ENCODE peak calls at places on chromosomes 4 and X, in six cellular contexts. One of them, this sample, is unnamed.

GRCh38 chr4:8536467-8536866 is 43.7 kb upstream of the GPR78 start:
- ATAC-seq in GM12878: no peak
- ATAC-seq in A549: no peak
- ATAC-seq in K562: no peak
- ATAC-seq in HepG2: no peak
- ATAC-seq in upper lobe of left lung: no peak
- ATAC-seq in this sample: no peak

GRCh38 chrX:30373479-30373878 is 64.3 kb upstream of the NR0B1 start:
- ATAC-seq in GM12878: no peak
- ATAC-seq in A549: no peak
- ATAC-seq in K562: no peak
- ATAC-seq in HepG2: no peak
- ATAC-seq in upper lobe of left lung: peak
- ATAC-seq in this sample: no peak

GRCh38 chrX:130878350-130879341 is 24.4 kb downstream of the ENOX2 start:
- ATAC-seq in GM12878: no peak
- ATAC-seq in A549: no peak
- ATAC-seq in K562: no peak
- ATAC-seq in HepG2: no peak
- ATAC-seq in upper lobe of left lung: no peak
- ATAC-seq in this sample: no peak

GRCh38 chrX:150436200-150436599 is 73.1 kb downstream of the MAMLD1 start:
- ATAC-seq in GM12878: no peak
- ATAC-seq in A549: no peak
- ATAC-seq in K562: no peak
- ATAC-seq in HepG2: no peak
- ATAC-seq in upper lobe of left lung: no peak
- ATAC-seq in this sample: no peak

GRCh38 chr4:76611611-76612010 is 176.6 kb downstream of the SHROOM3 start:
- ATAC-seq in GM12878: no peak
- ATAC-seq in A549: peak
- ATAC-seq in K562: no peak
- ATAC-seq in HepG2: no peak
- ATAC-seq in upper lobe of left lung: peak
- ATAC-seq in this sample: peak

GRCh38 chr4:17492058-17492741 is 19.7 kb downstream of the QDPR start:
- ATAC-seq in GM12878: no peak
- ATAC-seq in A549: no peak
- ATAC-seq in K562: no peak
- ATAC-seq in HepG2: no peak
- ATAC-seq in upper lobe of left lung: no peak
- ATAC-seq in this sample: no peak

GRCh38 chrX:17703201-17703600 is 34.1 kb upstream of the SCML1 start:
- ATAC-seq in GM12878: no peak
- ATAC-seq in A549: no peak
- ATAC-seq in K562: no peak
- ATAC-seq in HepG2: no peak
- ATAC-seq in upper lobe of left lung: no peak
- ATAC-seq in this sample: no peak

GRCh38 chr4:38424171-38424871 is 239.7 kb upstream of the KLF3 start:
- ATAC-seq in GM12878: no peak
- ATAC-seq in A549: no peak
- ATAC-seq in K562: no peak
- ATAC-seq in HepG2: peak
- ATAC-seq in upper lobe of left lung: no peak
- ATAC-seq in this sample: no peak

GRCh38 chr4:120830204-120830603 is 92.3 kb downstream of the PRDM5 start:
- ATAC-seq in GM12878: no peak
- ATAC-seq in A549: no peak
- ATAC-seq in K562: no peak
- ATAC-seq in HepG2: no peak
- ATAC-seq in upper lobe of left lung: peak
- ATAC-seq in this sample: no peak

GRCh38 chrX:4787971-4788370 is 1074.5 kb upstream of the PRKX start:
- ATAC-seq in GM12878: no peak
- ATAC-seq in A549: no peak
- ATAC-seq in K562: no peak
- ATAC-seq in HepG2: no peak
- ATAC-seq in upper lobe of left lung: no peak
- ATAC-seq in this sample: no peak

GRCh38 chrX:7261672-7262332 is 113.8 kb upstream of the PUDP start:
- ATAC-seq in GM12878: peak
- ATAC-seq in A549: no peak
- ATAC-seq in K562: no peak
- ATAC-seq in HepG2: no peak
- ATAC-seq in upper lobe of left lung: no peak
- ATAC-seq in this sample: no peak

GRCh38 chr4:102321260-102321991 is 23.9 kb downstream of the SLC39A8 start:
- ATAC-seq in GM12878: peak
- ATAC-seq in A549: no peak
- ATAC-seq in K562: no peak
- ATAC-seq in HepG2: no peak
- ATAC-seq in upper lobe of left lung: no peak
- ATAC-seq in this sample: no peak

GRCh38 chr4:76495166-76495565 is 60.1 kb downstream of the SHROOM3 start:
- ATAC-seq in GM12878: no peak
- ATAC-seq in A549: no peak
- ATAC-seq in K562: no peak
- ATAC-seq in HepG2: no peak
- ATAC-seq in upper lobe of left lung: no peak
- ATAC-seq in this sample: no peak

GRCh38 chrX:118698516-118699247 is 28.7 kb upstream of the IL13RA1 start:
- ATAC-seq in GM12878: peak
- ATAC-seq in A549: no peak
- ATAC-seq in K562: peak
- ATAC-seq in HepG2: no peak
- ATAC-seq in upper lobe of left lung: peak
- ATAC-seq in this sample: peak

GRCh38 chrX:20212486-20213089 is 54.1 kb downstream of the RPS6KA3 start:
- ATAC-seq in GM12878: peak
- ATAC-seq in A549: no peak
- ATAC-seq in K562: no peak
- ATAC-seq in HepG2: peak
- ATAC-seq in upper lobe of left lung: no peak
- ATAC-seq in this sample: no peak

GRCh38 chr4:40196260-40196659 is 571 bp upstream of the RHOH start:
- ATAC-seq in GM12878: no peak
- ATAC-seq in A549: no peak
- ATAC-seq in K562: no peak
- ATAC-seq in HepG2: no peak
- ATAC-seq in upper lobe of left lung: no peak
- ATAC-seq in this sample: no peak

GRCh38 chr4:29390921-29391320 is 1329.2 kb upstream of the PCDH7 start:
- ATAC-seq in GM12878: no peak
- ATAC-seq in A549: no peak
- ATAC-seq in K562: no peak
- ATAC-seq in HepG2: no peak
- ATAC-seq in upper lobe of left lung: no peak
- ATAC-seq in this sample: no peak

GRCh38 chr4:144647095-144647959 is 1.4 kb downstream of the HHIP start:
- ATAC-seq in GM12878: peak
- ATAC-seq in A549: peak
- ATAC-seq in K562: peak
- ATAC-seq in HepG2: no peak
- ATAC-seq in upper lobe of left lung: no peak
- ATAC-seq in this sample: no peak

GRCh38 chr4:78417603-78418002 is 134.0 kb upstream of the ANXA3 start:
- ATAC-seq in GM12878: no peak
- ATAC-seq in A549: no peak
- ATAC-seq in K562: no peak
- ATAC-seq in HepG2: no peak
- ATAC-seq in upper lobe of left lung: no peak
- ATAC-seq in this sample: no peak

DNA sequence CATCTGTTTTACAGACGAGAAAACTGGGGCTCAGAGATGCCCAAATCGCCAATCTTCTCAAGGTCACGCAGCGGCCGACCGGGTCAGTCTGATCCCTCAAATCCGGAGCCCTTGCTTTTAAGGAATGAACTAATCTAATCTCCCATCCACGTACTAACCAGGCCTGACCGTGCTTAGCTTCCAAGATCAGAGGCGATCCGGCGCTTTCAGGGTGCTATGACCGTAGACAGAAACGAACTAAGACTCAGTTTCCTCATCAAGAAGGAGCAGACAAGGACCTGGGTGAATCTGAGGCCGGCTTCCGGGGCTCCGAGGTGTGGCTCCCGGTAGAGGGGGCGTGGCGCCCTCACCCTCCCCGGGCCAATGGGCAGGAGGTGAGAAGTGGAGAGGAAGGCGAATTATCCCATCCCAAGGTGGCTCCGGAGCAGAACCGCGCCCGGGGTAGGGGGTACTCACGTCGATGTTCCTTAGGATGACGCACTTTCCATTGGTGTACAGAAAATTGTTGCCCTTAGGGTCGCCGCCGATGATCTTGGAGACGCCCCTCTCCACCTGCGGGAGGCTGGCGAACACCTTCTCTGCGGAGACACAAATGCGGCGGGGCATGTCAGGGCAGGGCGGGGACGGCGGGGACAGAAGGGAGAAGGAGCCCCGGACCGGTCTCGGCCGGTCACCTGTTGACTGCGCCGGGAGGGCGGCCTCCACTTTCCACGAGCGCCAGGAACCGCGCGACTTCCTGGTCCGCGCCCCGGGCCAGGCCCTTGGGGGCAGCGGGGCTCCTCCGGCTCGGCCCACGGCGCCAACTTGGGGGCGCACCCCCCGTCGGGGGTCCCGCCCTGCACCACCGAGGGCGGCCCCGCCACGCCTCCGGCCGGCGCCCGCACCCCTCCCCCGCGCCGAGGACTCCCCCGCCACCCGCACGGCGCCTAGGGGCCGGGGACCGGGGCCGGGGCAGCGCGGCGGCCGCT is 658 bp downstream of the WDR1 start:
- ATAC-seq in GM12878: peak
- ATAC-seq in A549: peak
- ATAC-seq in K562: peak
- ATAC-seq in HepG2: peak
- ATAC-seq in upper lobe of left lung: peak
- ATAC-seq in this sample: peak
- TF ChIP-seq POLR2A in GM12878: peak
- TF ChIP-seq POLR2A in A549: no peak
- TF ChIP-seq POLR2A in K562: no peak
- TF ChIP-seq POLR2A in HepG2: no peak
- TF ChIP-seq POLR2A in upper lobe of left lung: no peak
- TF ChIP-seq POLR2A in this sample: no peak

DNA sequence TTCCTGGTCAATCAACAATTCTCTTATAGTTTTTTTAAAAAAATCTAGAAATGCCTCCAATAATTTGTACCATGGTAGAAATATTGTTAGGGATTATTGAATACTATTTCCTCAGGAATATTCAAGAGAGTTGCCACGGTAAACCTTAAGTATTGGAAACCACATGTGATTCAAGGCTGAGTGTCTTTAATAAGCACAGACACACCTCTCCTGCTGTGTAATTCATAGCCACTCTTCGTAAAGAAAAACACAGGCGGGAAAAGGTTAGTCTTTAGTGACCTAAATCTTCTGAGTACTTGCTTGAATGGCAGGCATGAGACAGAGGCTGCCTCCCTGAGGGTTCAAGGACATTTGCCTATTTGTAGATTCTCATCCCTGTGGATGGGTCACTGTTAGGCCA is 342.8 kb upstream of the ADGRL3 start:
- ATAC-seq in GM12878: no peak
- ATAC-seq in A549: no peak
- ATAC-seq in K562: no peak
- ATAC-seq in HepG2: no peak
- ATAC-seq in upper lobe of left lung: no peak
- ATAC-seq in this sample: no peak
- TF ChIP-seq EP300 in GM12878: no peak
- TF ChIP-seq EP300 in A549: no peak
- TF ChIP-seq EP300 in K562: no peak
- TF ChIP-seq EP300 in HepG2: no peak
- TF ChIP-seq EP300 in upper lobe of left lung: no peak
- TF ChIP-seq EP300 in this sample: no peak

DNA sequence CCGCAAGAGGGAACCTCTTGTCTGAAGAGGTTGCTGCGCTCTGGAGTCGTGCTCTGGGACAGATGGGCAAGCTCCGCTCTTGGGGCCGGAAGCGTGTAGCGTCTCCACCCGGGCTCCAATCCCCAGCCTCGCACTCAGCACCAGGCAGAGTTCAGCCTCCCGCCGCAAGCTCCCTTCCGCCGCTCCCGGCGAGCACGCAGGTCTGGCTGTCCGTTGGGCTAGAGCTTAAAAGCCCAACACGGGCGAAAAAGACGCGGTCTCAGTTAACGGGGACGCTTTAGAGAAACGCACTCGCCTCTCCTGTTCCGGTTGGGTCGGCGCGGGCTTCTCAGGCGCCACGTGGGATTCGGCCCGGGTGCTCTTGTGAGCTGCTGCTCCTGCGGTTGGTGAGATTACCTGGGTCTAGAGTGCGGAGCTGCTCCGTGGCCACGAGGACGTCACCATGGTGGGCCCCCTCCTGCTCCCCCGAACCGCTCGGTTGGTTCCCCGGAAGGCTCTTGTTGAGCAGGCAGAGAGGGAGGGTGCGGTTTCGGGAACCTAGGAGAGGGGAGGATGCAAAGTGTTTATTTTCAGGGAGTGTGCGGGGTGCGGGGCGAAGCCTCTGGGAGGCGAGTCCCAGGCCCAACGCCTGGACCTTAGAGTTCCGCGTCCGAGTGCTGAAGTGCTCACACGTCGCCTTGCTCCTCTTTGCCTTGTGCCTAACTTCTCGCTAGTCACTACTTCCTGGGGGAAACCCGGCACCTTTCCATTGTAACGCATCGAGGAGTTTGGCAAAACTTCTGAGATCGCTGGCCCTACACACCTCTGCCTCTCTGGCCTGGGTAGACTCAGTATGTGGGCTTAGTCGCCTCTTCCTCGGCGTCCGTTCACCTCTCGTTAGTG is at the start of gene TMA16:
- ATAC-seq in GM12878: peak
- ATAC-seq in A549: peak
- ATAC-seq in K562: peak
- ATAC-seq in HepG2: peak
- ATAC-seq in upper lobe of left lung: peak
- ATAC-seq in this sample: peak
- TF ChIP-seq POLR2A in GM12878: peak
- TF ChIP-seq POLR2A in A549: peak
- TF ChIP-seq POLR2A in K562: peak
- TF ChIP-seq POLR2A in HepG2: peak
- TF ChIP-seq POLR2A in upper lobe of left lung: no peak
- TF ChIP-seq POLR2A in this sample: peak

DNA sequence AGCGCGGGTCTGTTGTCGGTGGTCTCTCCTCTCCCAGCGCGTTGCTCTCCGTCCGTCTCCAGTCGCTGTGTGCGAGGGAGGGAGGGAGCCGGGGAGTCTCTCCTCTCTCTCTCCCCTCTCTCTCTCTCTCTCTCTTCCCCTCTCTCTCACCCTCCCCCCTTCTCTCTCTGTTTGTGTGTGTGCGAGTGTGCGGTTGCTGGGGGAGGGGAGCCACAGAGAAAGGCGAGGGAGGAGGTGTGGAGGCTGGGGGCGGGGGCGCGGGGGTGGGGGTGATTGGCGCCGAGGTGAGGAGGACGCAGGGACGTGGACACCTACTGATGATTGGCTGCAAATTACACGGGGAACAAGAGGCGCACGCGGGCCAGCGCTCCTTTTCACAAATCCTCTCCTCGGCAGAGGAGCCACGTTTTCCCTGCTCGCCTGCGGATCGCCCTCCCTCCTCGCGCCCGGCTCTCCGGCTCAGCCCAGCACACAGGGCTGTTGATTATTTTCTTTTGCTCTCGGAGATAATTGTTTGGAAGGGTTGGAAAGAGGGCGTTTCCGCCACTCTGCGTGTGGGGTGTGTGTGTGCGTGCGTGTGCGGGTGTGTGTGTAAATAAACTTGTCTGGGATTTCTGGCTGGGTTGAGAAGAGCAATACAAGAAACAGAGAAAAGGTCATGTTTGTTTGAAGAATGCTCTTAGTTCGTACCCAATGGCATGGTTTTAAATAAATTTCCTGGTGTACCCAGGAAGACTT is at the start of gene CXXC4:
- ATAC-seq in GM12878: peak
- ATAC-seq in A549: peak
- ATAC-seq in K562: peak
- ATAC-seq in HepG2: peak
- ATAC-seq in upper lobe of left lung: peak
- ATAC-seq in this sample: peak
- TF ChIP-seq EP300 in GM12878: peak
- TF ChIP-seq EP300 in A549: no peak
- TF ChIP-seq EP300 in K562: no peak
- TF ChIP-seq EP300 in HepG2: no peak
- TF ChIP-seq EP300 in upper lobe of left lung: no peak
- TF ChIP-seq EP300 in this sample: no peak